ENCODE peak calls at places on chromosome 7, in four cellular contexts. A is WERI-Rb-1, I is Peyer's patch, G is Caco-2. M is an unnamed sample.

GRCh38 chr7:19565602-19566001 is 143.2 kb downstream of the POLR1F start:
- DNase-seq in A (no peak), I (no peak), G (no peak), M (no peak)

GRCh38 chr7:98116656-98117461 is 10.2 kb downstream of the LMTK2 start:
- DNase-seq in A (no peak), I (no peak), G (no peak), M (no peak)

GRCh38 chr7:104045183-104045582 is 55.7 kb upstream of the RELN start:
- DNase-seq in A (no peak), I (no peak), G (no peak), M (no peak)

GRCh38 chr7:108802639-108803038 is 233.0 kb downstream of the DNAJB9 start:
- DNase-seq in A (no peak), I (no peak), G (no peak), M (no peak)

GRCh38 chr7:137081694-137082093 is 213.2 kb downstream of the CHRM2 start:
- DNase-seq in A (peak), I (no peak), G (no peak), M (no peak)

GRCh38 chr7:84354866-84355265 is 160.3 kb upstream of the SEMA3A start:
- DNase-seq in A (no peak), I (no peak), G (no peak), M (no peak)

GRCh38 chr7:101632641-101633040 is 3.5 kb upstream of the MYL10 start:
- DNase-seq in A (no peak), I (no peak), G (no peak), M (no peak)

GRCh38 chr7:18018296-18019205 is 9.1 kb downstream of the PRPS1L1 start:
- DNase-seq in A (no peak), I (no peak), G (no peak), M (no peak)

GRCh38 chr7:50921114-50921513 is 138.4 kb upstream of the GRB10 start:
- DNase-seq in A (no peak), I (no peak), G (no peak), M (no peak)

GRCh38 chr7:132750056-132750455 is 173.8 kb upstream of the PLXNA4 start:
- DNase-seq in A (no peak), I (no peak), G (no peak), M (no peak)

DNA sequence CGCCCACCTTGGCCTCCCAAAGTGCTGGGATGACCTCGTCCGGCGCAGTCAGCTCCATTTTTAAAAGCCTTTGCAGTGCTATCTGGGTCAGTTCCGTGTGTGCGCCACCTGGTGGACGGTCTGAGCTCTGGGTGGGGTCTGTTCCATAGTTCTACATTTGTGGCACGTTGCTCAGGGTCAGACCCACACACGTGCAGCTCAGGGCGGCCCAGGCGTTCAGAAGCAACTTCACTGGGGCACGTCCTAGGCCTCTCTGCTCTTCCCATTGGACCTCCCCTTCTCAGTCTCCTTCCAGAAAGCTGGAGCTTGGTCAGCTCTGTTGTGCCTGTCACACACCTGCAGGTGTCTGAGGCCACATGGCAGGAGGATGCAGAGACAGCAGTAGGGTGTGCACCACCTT is 137.9 kb downstream of the DNAJB6 start:
- DNase-seq in A (peak), I (no peak), G (peak), M (no peak)
- TF ChIP-seq CTCF in A (peak), I (no peak), G (peak), M (peak)

GRCh38 chr7:34165927-34166550 is 260.7 kb downstream of the BMPER start:
- DNase-seq in A (no peak), I (no peak), G (peak), M (no peak)
- TF ChIP-seq CTCF in A (peak), I (no peak), G (peak), M (peak)

GRCh38 chr7:128217030-128217805 is 23.9 kb upstream of the LEP start:
- DNase-seq in A (no peak), I (no peak), G (no peak), M (no peak)

GRCh38 chr7:128215739-128216138 is 25.3 kb upstream of the LEP start:
- DNase-seq in A (no peak), I (no peak), G (no peak), M (no peak)

GRCh38 chr7:128215281-128215680 is 25.8 kb upstream of the LEP start:
- DNase-seq in A (no peak), I (no peak), G (no peak), M (no peak)

GRCh38 chr7:128219646-128220045 is 21.4 kb upstream of the LEP start:
- DNase-seq in A (no peak), I (no peak), G (no peak), M (no peak)

GRCh38 chr7:128217972-128218652 is 23.0 kb upstream of the LEP start:
- DNase-seq in A (no peak), I (no peak), G (no peak), M (no peak)
- TF ChIP-seq CTCF in A (peak), I (no peak), G (no peak), M (peak)

GRCh38 chr7:158646766-158647474 is 57.7 kb downstream of the NCAPG2 start:
- DNase-seq in A (peak), I (no peak), G (peak), M (no peak)
- TF ChIP-seq CTCF in A (peak), I (peak), G (peak), M (peak)

DNA sequence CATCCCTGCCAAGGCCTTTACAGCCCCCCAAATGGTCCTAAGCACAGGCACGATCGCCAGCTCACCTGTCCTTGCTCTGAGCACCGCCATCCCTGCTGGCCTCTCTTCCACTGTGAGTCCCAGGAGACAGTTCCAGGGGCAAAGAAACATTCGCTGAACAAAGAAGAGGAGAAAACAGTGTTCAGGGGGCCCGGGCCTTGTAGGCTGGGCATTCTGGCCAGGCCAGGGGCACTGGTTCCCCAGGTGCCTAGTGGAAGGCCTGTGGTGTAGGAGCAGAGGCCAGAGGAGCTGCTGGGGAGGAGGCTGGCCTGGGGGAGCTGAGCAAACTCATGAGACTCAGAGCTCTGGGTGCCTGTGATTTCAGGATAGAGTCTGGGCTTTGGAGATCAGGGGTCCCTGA is 22.6 kb downstream of the AQP1 start:
- DNase-seq in A (no peak), I (no peak), G (no peak), M (no peak)
- TF ChIP-seq CTCF in A (no peak), I (no peak), G (no peak), M (no peak)

GRCh38 chr7:154791611-154792010 is 211.3 kb downstream of the PAXIP1 start:
- DNase-seq in A (no peak), I (no peak), G (no peak), M (no peak)

GRCh38 chr7:154792436-154793055 is 210.4 kb downstream of the PAXIP1 start:
- DNase-seq in A (no peak), I (no peak), G (no peak), M (no peak)

GRCh38 chr7:154795014-154795413 is 207.9 kb downstream of the PAXIP1 start:
- DNase-seq in A (peak), I (no peak), G (no peak), M (no peak)

GRCh38 chr7:154795437-154795836 is 207.5 kb downstream of the PAXIP1 start:
- DNase-seq in A (no peak), I (no peak), G (no peak), M (no peak)

DNA sequence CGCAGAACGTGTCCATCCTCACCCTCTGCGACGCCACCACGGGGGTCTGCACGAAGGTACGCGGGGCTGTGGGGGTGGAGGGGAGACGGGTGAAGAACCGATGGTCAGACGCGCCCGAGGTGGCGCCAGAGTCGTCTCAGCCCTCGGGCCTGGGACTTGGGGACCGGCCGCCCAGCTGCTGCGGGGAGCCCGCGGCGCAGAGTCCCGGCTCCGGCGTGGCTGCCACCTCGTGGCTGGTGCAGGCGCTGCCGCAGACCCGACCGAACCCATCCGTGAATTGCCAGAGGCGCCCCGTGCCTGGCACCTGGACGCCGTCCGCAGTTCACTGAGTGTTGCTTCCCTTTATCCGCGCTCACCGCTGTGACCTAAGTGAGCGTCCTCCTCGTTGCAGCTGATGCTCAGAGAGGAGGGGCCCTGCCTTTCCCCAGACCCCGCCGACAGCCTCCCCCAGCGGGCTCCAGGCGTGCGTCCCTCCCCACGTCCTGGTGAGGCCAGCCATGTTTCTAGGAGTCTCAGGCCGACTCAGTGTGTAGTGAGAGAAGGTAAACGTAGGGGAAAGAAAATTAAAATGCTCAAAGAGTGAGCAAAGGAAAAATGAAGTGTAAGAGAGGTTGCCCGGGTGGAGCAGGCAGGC is 208.7 kb downstream of the PAXIP1 start:
- DNase-seq in A (peak), I (no peak), G (no peak), M (peak)
- TF ChIP-seq CTCF in A (peak), I (peak), G (no peak), M (peak)

GRCh38 chr7:144063710-144064109 is 5.9 kb upstream of the OR2A25 start:
- DNase-seq in A (no peak), I (no peak), G (no peak), M (no peak)
- TF ChIP-seq CTCF in A (peak), I (peak), G (peak), M (peak)

DNA sequence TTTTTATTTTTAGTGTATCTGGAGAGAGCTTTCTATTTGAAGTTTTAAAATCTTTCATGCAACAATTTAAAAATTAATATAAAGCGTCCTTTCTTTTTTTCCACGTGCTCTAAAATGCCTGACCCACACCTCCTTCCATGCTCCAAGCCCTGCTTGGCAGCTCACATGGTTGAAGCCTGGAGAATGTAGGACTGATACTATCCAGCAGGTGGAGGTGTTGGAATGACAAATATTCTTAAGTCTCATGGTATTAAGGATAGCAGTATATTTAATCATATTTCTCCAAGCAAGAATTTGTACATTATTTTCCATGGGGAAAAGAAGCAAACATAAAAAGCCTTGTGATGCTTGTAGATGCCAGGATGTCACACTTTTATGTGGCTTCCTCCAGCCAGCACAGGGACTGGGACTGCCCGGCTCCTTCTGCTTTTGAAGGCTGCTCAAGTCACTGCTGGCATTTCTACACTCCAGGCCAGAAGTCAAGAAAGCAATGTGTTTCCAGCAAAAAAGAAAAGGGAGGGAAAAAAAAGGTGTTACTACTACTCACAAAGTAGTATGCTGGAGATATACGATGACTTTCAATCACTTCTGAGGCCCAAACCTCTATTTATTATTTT is 49.7 kb downstream of the BZW2 start:
- DNase-seq in A (peak), I (no peak), G (peak), M (peak)
- TF ChIP-seq CTCF in A (peak), I (peak), G (peak), M (peak)

GRCh38 chr7:148543-148931 is 43.8 kb upstream of the FAM20C start:
- DNase-seq in A (no peak), I (no peak), G (no peak), M (no peak)

GRCh38 chr7:150811-151221 is 41.6 kb upstream of the FAM20C start:
- DNase-seq in A (no peak), I (peak), G (peak), M (no peak)

GRCh38 chr7:149856-150636 is 42.3 kb upstream of the FAM20C start:
- DNase-seq in A (no peak), I (peak), G (peak), M (peak)

GRCh38 chr7:145863-146262 is 46.5 kb upstream of the FAM20C start:
- DNase-seq in A (no peak), I (no peak), G (no peak), M (no peak)

DNA sequence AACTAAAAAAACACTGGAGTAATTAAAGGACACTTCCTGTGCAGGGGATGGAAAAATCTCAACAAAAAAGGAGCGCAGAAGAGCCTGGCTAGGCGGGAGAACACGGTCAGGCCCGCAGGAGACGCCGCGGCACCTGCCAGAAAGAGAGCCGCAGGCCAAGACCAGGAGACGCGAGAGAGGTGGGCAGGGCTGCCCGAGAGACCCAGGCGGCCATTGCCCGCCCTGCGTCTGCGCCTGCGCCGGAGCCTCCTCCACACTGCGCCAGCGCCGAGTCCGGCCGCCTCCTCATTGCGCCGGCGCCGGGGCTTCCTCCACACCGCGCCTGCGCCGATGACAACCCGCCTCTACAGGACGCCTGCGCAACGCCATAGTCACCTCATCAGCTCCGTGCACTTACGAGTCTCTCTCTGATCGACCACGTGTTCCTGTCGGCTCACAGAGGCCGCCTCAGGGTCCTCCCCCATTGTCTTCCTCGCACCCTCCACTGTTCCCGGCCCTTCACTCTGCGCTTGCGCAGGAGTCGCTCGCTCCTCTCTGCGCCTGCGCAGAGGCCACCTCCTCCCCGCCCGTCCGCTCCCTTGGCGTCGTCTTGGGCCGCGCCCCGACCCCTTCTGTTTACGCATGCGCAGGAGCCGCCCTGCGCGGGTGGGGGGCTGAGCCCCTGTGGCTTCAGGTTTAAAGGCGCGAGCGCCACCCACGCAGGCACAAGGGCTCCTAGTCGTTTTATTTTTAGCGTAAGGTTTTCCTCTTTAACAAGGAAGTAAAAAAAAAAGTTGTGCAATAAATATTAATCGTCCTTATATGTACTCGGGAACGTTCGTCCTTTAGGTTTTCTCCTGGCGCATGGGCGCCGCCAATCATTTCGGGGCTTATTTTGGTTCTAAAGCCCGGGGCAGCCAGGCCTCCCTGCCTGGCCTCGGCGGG is 43.2 kb upstream of the FAM20C start:
- DNase-seq in A (peak), I (peak), G (peak), M (peak)
- TF ChIP-seq CTCF in A (no peak), I (no peak), G (no peak), M (no peak)

M was measured in progenitor cell of endocrine pancreas.